ENCODE peak calls at places on chromosome 2, in ten cellular contexts. E is A549, Q is progenitor cell of endocrine pancreas, L is AG10803, V is GM23338, R is fibroblast of pulmonary artery, I is Peyer's patch, J is esophagus squamous epithelium, G is WTC11, C is GM13976. H is an unnamed sample.

GRCh38 chr2:119245076-119245840 is 21.6 kb downstream of the STEAP3 start:
- DNase-seq in E (no peak), Q (no peak), L (no peak), V (no peak), R (no peak), I (peak), J (no peak), G (no peak), C (no peak), H (no peak)

GRCh38 chr2:45450633-45451032 is 160.4 kb downstream of the SRBD1 start:
- DNase-seq in E (no peak), Q (no peak), L (no peak), V (no peak), R (no peak), I (no peak), J (no peak), G (no peak), C (no peak), H (no peak)

GRCh38 chr2:127400897-127401756 is 13.4 kb upstream of the MAP3K2 start:
- DNase-seq in E (peak), Q (no peak), L (no peak), V (peak), R (peak), I (peak), J (no peak), G (no peak), C (peak), H (no peak)

GRCh38 chr2:67050621-67051020 is 346.5 kb upstream of the ETAA1 start:
- DNase-seq in E (no peak), Q (no peak), L (peak), V (no peak), R (peak), I (no peak), J (no peak), G (no peak), C (no peak), H (no peak)

GRCh38 chr2:129627437-129627836 is 352.0 kb upstream of the RAB6C start:
- DNase-seq in E (no peak), Q (no peak), L (no peak), V (peak), R (no peak), I (no peak), J (no peak), G (no peak), C (no peak), H (no peak)

GRCh38 chr2:146124741-146125140 is 1604.8 kb upstream of the ZEB2 start:
- DNase-seq in E (no peak), Q (no peak), L (peak), V (no peak), R (peak), I (no peak), J (no peak), G (no peak), C (no peak), H (no peak)

GRCh38 chr2:65607906-65608305 is 175.5 kb upstream of the SPRED2 start:
- DNase-seq in E (no peak), Q (no peak), L (no peak), V (no peak), R (no peak), I (no peak), J (no peak), G (no peak), C (no peak), H (no peak)

GRCh38 chr2:215430528-215431187 is 5.2 kb downstream of the FN1 start:
- DNase-seq in E (no peak), Q (no peak), L (peak), V (no peak), R (peak), I (no peak), J (no peak), G (no peak), C (no peak), H (no peak)

GRCh38 chr2:153595939-153596338 is 117.4 kb upstream of the RPRM start:
- DNase-seq in E (peak), Q (no peak), L (no peak), V (peak), R (no peak), I (no peak), J (no peak), G (no peak), C (no peak), H (no peak)

GRCh38 chr2:1822341-1822740 is 78.0 kb upstream of the PXDN start:
- DNase-seq in E (no peak), Q (no peak), L (no peak), V (no peak), R (no peak), I (no peak), J (no peak), G (no peak), C (no peak), H (no peak)

GRCh38 chr2:123093199-123093598 is 931.9 kb upstream of the CNTNAP5 start:
- DNase-seq in E (no peak), Q (no peak), L (no peak), V (no peak), R (no peak), I (no peak), J (no peak), G (no peak), C (no peak), H (no peak)

GRCh38 chr2:179837408-179837807 is 24.0 kb downstream of the ZNF385B start:
- DNase-seq in E (no peak), Q (no peak), L (peak), V (no peak), R (peak), I (no peak), J (no peak), G (no peak), C (no peak), H (no peak)

GRCh38 chr2:47899915-47900314 is 6.4 kb downstream of the FBXO11 start:
- DNase-seq in E (no peak), Q (no peak), L (no peak), V (peak), R (no peak), I (no peak), J (no peak), G (no peak), C (no peak), H (no peak)

GRCh38 chr2:150557020-150557644 is 69.7 kb upstream of the RND3 start:
- DNase-seq in E (no peak), Q (no peak), L (no peak), V (no peak), R (no peak), I (no peak), J (no peak), G (no peak), C (no peak), H (no peak)

GRCh38 chr2:60533114-60534033 is 20.1 kb downstream of the BCL11A start:
- DNase-seq in E (no peak), Q (no peak), L (peak), V (no peak), R (no peak), I (no peak), J (no peak), G (no peak), C (no peak), H (no peak)

GRCh38 chr2:205474746-205475145 is 207.6 kb upstream of the NRP2 start:
- DNase-seq in E (no peak), Q (no peak), L (peak), V (no peak), R (peak), I (no peak), J (no peak), G (no peak), C (no peak), H (no peak)

GRCh38 chr2:156110890-156111289 is 221.6 kb downstream of the NR4A2 start:
- DNase-seq in E (peak), Q (peak), L (no peak), V (peak), R (no peak), I (peak), J (no peak), G (peak), C (peak), H (peak)

GRCh38 chr2:78780864-78781583 is 244.5 kb upstream of the REG3G start:
- DNase-seq in E (no peak), Q (no peak), L (no peak), V (no peak), R (no peak), I (no peak), J (no peak), G (no peak), C (no peak), H (no peak)

GRCh38 chr2:198697794-198698193 is 759.9 kb downstream of the SATB2 start:
- DNase-seq in E (no peak), Q (no peak), L (no peak), V (no peak), R (no peak), I (no peak), J (no peak), G (no peak), C (no peak), H (no peak)

GRCh38 chr2:218375212-218375611 is 6.9 kb upstream of the SLC11A1 start:
- DNase-seq in E (no peak), Q (no peak), L (peak), V (no peak), R (peak), I (no peak), J (no peak), G (no peak), C (no peak), H (no peak)

GRCh38 chr2:160287476-160287875 is 87.4 kb upstream of the ITGB6 start:
- DNase-seq in E (no peak), Q (no peak), L (no peak), V (no peak), R (no peak), I (no peak), J (no peak), G (no peak), C (no peak), H (no peak)

GRCh38 chr2:1567556-1568344 is 154.5 kb downstream of the TPO start:
- DNase-seq in E (no peak), Q (no peak), L (no peak), V (no peak), R (no peak), I (no peak), J (no peak), G (no peak), C (no peak), H (no peak)

GRCh38 chr2:215594766-215595165 is 158.9 kb upstream of the FN1 start:
- DNase-seq in E (no peak), Q (no peak), L (no peak), V (no peak), R (peak), I (no peak), J (no peak), G (no peak), C (no peak), H (no peak)

GRCh38 chr2:12738112-12738485 is 21.4 kb downstream of the TRIB2 start:
- DNase-seq in E (no peak), Q (no peak), L (no peak), V (no peak), R (peak), I (no peak), J (no peak), G (no peak), C (peak), H (no peak)

GRCh38 chr2:101872480-101872879 is 119.3 kb upstream of the IL1R2 start:
- DNase-seq in E (no peak), Q (no peak), L (no peak), V (no peak), R (no peak), I (no peak), J (no peak), G (no peak), C (no peak), H (no peak)

GRCh38 chr2:201969938-201970785 is 63.5 kb upstream of the FZD7 start:
- DNase-seq in E (no peak), Q (no peak), L (peak), V (no peak), R (peak), I (no peak), J (no peak), G (no peak), C (no peak), H (no peak)

GRCh38 chr2:226247289-226248275 is 552.0 kb downstream of the IRS1 start:
- DNase-seq in E (peak), Q (no peak), L (peak), V (no peak), R (peak), I (no peak), J (no peak), G (no peak), C (no peak), H (no peak)

GRCh38 chr2:211055438-211055837 is 499.0 kb downstream of the CPS1 start:
- DNase-seq in E (peak), Q (no peak), L (no peak), V (peak), R (peak), I (no peak), J (no peak), G (peak), C (no peak), H (no peak)

GRCh38 chr2:150531626-150532419 is 44.4 kb upstream of the RND3 start:
- DNase-seq in E (no peak), Q (no peak), L (peak), V (no peak), R (no peak), I (no peak), J (no peak), G (no peak), C (no peak), H (no peak)

GRCh38 chr2:172000696-172001361 is 1.1 kb downstream of the METAP1D start:
- DNase-seq in E (no peak), Q (no peak), L (no peak), V (no peak), R (no peak), I (no peak), J (no peak), G (no peak), C (no peak), H (no peak)

GRCh38 chr2:204795156-204795555 is 249.9 kb downstream of the PARD3B start:
- DNase-seq in E (no peak), Q (no peak), L (peak), V (no peak), R (peak), I (no peak), J (no peak), G (no peak), C (no peak), H (no peak)

GRCh38 chr2:173963323-173963816 is 1.8 kb downstream of the SP3 start:
- DNase-seq in E (peak), Q (no peak), L (peak), V (peak), R (peak), I (no peak), J (no peak), G (no peak), C (peak), H (peak)

GRCh38 chr2:236051351-236051750 is 116.8 kb downstream of the GBX2 start:
- DNase-seq in E (no peak), Q (no peak), L (no peak), V (peak), R (no peak), I (no peak), J (no peak), G (peak), C (no peak), H (no peak)
- TF ChIP-seq CTCF in E (no peak), Q (no peak), L (no peak), V (no peak), R (no peak), I (no peak), J (no peak), G (no peak), C (no peak), H (no peak)

GRCh38 chr2:31069926-31070325 is 68.3 kb downstream of the GALNT14 start:
- DNase-seq in E (no peak), Q (no peak), L (no peak), V (no peak), R (no peak), I (no peak), J (no peak), G (no peak), C (no peak), H (no peak)

GRCh38 chr2:31066594-31066993 is 71.6 kb downstream of the GALNT14 start:
- DNase-seq in E (no peak), Q (no peak), L (no peak), V (no peak), R (no peak), I (no peak), J (no peak), G (no peak), C (no peak), H (no peak)

GRCh38 chr2:31071741-31072140 is 66.5 kb downstream of the GALNT14 start:
- DNase-seq in E (no peak), Q (no peak), L (no peak), V (no peak), R (no peak), I (no peak), J (no peak), G (no peak), C (peak), H (no peak)

GRCh38 chr2:31067259-31067658 is 71.0 kb downstream of the GALNT14 start:
- DNase-seq in E (no peak), Q (no peak), L (no peak), V (no peak), R (no peak), I (no peak), J (no peak), G (peak), C (no peak), H (no peak)

DNA sequence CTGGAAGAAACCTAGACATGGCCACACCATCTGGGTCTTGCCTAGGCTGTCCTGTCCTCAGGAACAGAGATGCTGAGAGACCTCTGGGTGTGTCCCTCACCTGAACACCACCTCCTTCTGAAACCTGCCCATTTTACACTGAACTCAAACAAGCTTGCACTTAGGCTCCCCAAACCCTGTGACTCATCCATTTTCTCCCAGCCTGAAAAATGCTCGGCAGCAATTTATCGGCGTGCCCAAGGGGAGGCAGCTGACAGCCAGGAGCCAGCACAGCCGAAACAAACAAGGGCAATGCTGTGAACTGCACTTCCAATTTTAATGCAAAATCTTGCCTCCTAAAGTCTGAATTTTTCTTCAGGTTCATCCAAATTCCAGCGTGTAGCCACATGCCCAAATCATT is 67.9 kb downstream of the GALNT14 start:
- DNase-seq in E (no peak), Q (no peak), L (no peak), V (no peak), R (no peak), I (no peak), J (no peak), G (no peak), C (peak), H (no peak)
- TF ChIP-seq CTCF in E (no peak), Q (no peak), L (no peak), V (no peak), R (no peak), I (no peak), J (no peak), G (no peak), C (no peak), H (no peak)

GRCh38 chr2:38789689-38790088 is 11.7 kb downstream of the GEMIN6 start:
- DNase-seq in E (no peak), Q (no peak), L (no peak), V (no peak), R (no peak), I (peak), J (no peak), G (no peak), C (no peak), H (no peak)

GRCh38 chr2:38791747-38792146 is 13.7 kb downstream of the GEMIN6 start:
- DNase-seq in E (no peak), Q (no peak), L (no peak), V (no peak), R (no peak), I (no peak), J (no peak), G (no peak), C (no peak), H (no peak)

GRCh38 chr2:38793511-38793910 is 15.5 kb downstream of the GEMIN6 start:
- DNase-seq in E (no peak), Q (no peak), L (no peak), V (no peak), R (no peak), I (no peak), J (no peak), G (no peak), C (no peak), H (no peak)

GRCh38 chr2:38794235-38794946 is 16.4 kb downstream of the GEMIN6 start:
- DNase-seq in E (no peak), Q (no peak), L (no peak), V (no peak), R (no peak), I (no peak), J (no peak), G (no peak), C (no peak), H (no peak)

DNA sequence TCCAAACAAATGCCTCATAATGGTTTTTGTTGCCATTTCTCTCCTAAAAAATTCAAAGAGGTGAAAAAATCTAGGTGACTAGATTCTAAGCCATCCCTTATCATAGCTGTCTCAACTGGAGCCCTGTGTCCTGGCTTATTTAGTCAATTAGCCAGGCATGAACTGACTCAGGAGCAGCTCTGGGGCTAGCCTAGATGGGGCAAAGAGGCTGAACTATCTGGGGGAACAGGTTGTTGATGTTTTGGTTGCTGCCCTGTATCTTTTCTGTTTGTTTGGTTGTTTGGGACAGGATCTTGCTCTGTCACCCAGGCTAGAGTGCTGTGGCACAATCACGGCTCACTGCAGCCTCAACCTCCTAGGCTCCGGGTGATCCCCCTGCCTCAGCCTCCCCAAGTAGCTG is 14.7 kb downstream of the GEMIN6 start:
- DNase-seq in E (no peak), Q (no peak), L (no peak), V (no peak), R (no peak), I (no peak), J (no peak), G (no peak), C (no peak), H (no peak)
- TF ChIP-seq CTCF in E (no peak), Q (no peak), L (no peak), V (no peak), R (no peak), I (no peak), J (no peak), G (no peak), C (no peak), H (no peak)

DNA sequence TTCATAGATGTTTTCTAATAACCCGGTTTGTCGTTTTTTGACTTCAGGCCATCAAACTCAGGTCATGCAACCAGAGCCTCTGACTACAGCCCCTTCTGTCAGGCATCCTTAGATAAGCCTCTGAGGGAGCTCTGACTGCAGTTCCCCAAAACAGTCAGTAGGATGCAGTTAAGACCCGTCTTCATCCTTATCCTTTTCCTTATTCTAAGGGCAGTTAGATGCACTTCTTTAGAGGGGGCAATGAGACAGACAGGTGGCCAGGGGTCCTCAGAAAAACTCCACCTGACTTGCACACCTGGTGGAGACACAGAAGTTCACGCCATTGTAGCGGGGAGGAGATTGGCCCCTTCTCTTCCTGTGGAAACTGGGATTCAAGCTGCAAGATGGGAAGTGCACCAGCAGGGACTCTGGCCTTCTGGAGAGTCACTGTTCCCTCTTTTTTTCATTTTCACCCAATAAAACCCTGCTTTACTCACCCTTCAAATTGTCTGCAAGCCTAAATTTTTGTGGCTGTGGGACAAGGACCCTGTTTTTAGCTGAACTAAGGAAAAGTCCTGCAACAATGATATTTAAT is 104.8 kb upstream of the TFPI start:
- DNase-seq in E (peak), Q (no peak), L (peak), V (peak), R (peak), I (no peak), J (no peak), G (peak), C (no peak), H (no peak)
- TF ChIP-seq CTCF in E (no peak), Q (peak), L (peak), V (peak), R (peak), I (no peak), J (no peak), G (peak), C (no peak), H (peak)

DNA sequence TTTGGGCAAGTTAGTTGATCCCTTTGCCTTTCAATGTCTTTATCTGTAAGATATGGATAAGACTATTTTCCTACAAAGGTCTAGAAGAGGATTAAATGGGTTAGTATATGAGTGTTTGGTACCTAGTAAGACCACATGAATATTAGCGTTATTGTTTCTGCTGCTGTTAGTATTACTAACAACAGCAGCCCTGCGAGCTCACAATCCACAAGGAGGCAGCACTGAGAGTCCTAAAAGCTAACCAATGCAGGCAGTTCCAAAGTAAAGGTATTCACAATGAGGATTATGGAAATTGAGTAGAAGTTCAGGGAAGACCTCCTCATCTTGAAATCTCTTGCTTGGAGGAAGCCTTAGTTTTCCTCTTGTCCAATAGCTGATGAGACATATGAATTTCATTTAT is 248.9 kb downstream of the TDRD15 start:
- DNase-seq in E (peak), Q (no peak), L (no peak), V (peak), R (no peak), I (no peak), J (no peak), G (peak), C (no peak), H (no peak)
- TF ChIP-seq CTCF in E (peak), Q (peak), L (no peak), V (peak), R (no peak), I (no peak), J (no peak), G (peak), C (peak), H (peak)

H was measured in GM13977.